ENCODE peak calls at places on chromosomes 2 and 18, in ten cellular contexts. O is DND-41; M is cardiac muscle cell; P is neural progenitor cell; T is SK-N-SH; C is esophagus squamous epithelium; N is CD8-positive, alpha-beta memory T cell; H is IMR-90; D is fibroblast of lung; V is ovary. G is an unnamed sample.

GRCh38 chr2:230660294-230661060 is 52.2 kb upstream of the CAB39 start:
- DNase-seq in M (no peak), C (peak; percentile 15), T (no peak), H (no peak), V (no peak), P (no peak), D (no peak), O (peak; percentile 48), N (no peak), G (peak; percentile 50)

GRCh38 chr2:65465857-65466256 is 33.5 kb upstream of the SPRED2 start:
- DNase-seq in D (peak; percentile 8), O (no peak), M (no peak), P (no peak), C (no peak), V (no peak), T (no peak), H (no peak), N (no peak), G (no peak)

GRCh38 chr18:23043803-23044376 is 91.4 kb upstream of the CABLES1 start:
- DNase-seq in N (no peak), M (no peak), V (no peak), D (no peak), C (no peak), P (no peak), T (no peak), H (no peak), O (no peak), G (no peak)

GRCh38 chr2:180524458-180524857 is 455.9 kb upstream of the UBE2E3 start:
- DNase-seq in V (no peak), T (no peak), D (peak; percentile 27), H (peak; percentile 29), C (no peak), O (no peak), N (no peak), P (peak; percentile 35), M (no peak), G (no peak)

GRCh38 chr18:22566703-22567420 is 149.1 kb upstream of the CTAGE1 start:
- DNase-seq in H (no peak), N (no peak), T (peak; percentile 44), D (no peak), C (no peak), O (no peak), P (no peak), V (no peak), M (no peak), G (no peak)

GRCh38 chr2:105391763-105392662 is 6.8 kb downstream of the FHL2 start:
- DNase-seq in V (peak; percentile 12), H (no peak), O (no peak), P (no peak), C (no peak), N (no peak), D (no peak), T (no peak), M (no peak), G (no peak)

GRCh38 chr2:23926289-23926749 is 604 bp downstream of the ATAD2B start:
- DNase-seq in P (peak; percentile 74), N (no peak), O (no peak), D (no peak), T (peak; percentile 84), V (peak; percentile 33), C (no peak), M (peak; percentile 61), H (no peak), G (no peak)

GRCh38 chr2:105179469-105180372 is 61.8 kb upstream of the GPR45 start:
- DNase-seq in C (no peak), O (no peak), N (no peak), P (peak; percentile 53), H (peak; percentile 71), D (peak; percentile 60), M (peak; percentile 45), V (no peak), T (peak; percentile 28), G (no peak)

GRCh38 chr2:188403676-188404075 is 112.0 kb downstream of the GULP1 start:
- DNase-seq in M (no peak), O (no peak), P (no peak), H (peak; percentile 66), V (no peak), T (no peak), D (peak; percentile 6), N (no peak), C (no peak), G (no peak)

GRCh38 chr2:62527478-62528210 is 21.6 kb upstream of the TMEM17 start:
- DNase-seq in D (peak; percentile 21), M (no peak), P (no peak), V (no peak), N (no peak), H (no peak), T (no peak), O (no peak), C (no peak), G (no peak)

GRCh38 chr2:96116879-96117533 is 635 bp upstream of the ADRA2B start:
- DNase-seq in D (no peak), H (peak; percentile 3), M (peak; percentile 87), T (peak; percentile 97), N (peak; percentile 56), V (no peak), O (no peak), C (no peak), P (peak; percentile 88), G (peak; percentile 68)

GRCh38 chr2:68790600-68790999 is 56.0 kb downstream of the ARHGAP25 start:
- DNase-seq in N (no peak), P (no peak), D (no peak), H (no peak), M (no peak), T (no peak), O (no peak), V (no peak), C (no peak), G (no peak)

GRCh38 chr2:69911985-69912563 is 2.8 kb upstream of the MXD1 start:
- DNase-seq in T (peak; percentile 37), C (no peak), H (peak; percentile 58), O (no peak), V (no peak), P (peak; percentile 73), M (peak; percentile 59), D (peak; percentile 76), N (no peak), G (peak; percentile 65)

GRCh38 chr2:98948956-98949739 is 13.1 kb upstream of the CRACDL start:
- DNase-seq in T (no peak), N (no peak), C (no peak), M (no peak), V (no peak), P (no peak), D (no peak), H (no peak), O (no peak), G (no peak)
- H3K27me3 ChIP-seq in T (no peaks in the 10 kb centered on the region), N (peaks cover 5% of the 10 kb centered on the region), C (no peaks in the 10 kb centered on the region), M (peaks cover 5% of the 10 kb centered on the region), V (no peaks in the 10 kb centered on the region), P (no peaks in the 10 kb centered on the region), D (no peaks in the 10 kb centered on the region), H (peaks cover 5% of the 10 kb centered on the region), O (peaks cover 7% of the 10 kb centered on the region), G (no peaks in the 10 kb centered on the region)

DNA sequence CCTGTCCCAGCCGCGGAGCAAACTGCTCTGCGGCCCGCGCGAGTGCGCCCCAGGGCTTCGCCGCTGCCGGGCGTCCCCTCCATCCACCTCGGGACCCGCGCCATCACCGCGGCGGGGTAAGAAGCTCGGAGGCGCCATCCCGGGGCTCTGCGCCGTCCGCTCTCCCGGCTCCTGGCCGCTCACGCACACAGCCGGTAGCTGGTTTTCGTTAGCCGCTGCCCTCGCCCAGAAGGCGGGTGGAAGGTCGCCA is 905 bp upstream of the GDF7 start:
- DNase-seq in D (no peak), M (no peak), H (no peak), O (no peak), V (no peak), T (peak; percentile 81), N (no peak), C (no peak), P (no peak), G (no peak)
- H3K4me3 ChIP-seq in D (no peak overlapping the region), M (peak overlapping the region; percentile 55), H (no peak overlapping the region), O (no peak overlapping the region), V (peak overlapping the region; percentile 43), T (peak overlapping the region; percentile 37), N (peak overlapping the region; percentile 39), C (peak overlapping the region; percentile 71), P (peak overlapping the region; percentile 50), G (no peak overlapping the region)

DNA sequence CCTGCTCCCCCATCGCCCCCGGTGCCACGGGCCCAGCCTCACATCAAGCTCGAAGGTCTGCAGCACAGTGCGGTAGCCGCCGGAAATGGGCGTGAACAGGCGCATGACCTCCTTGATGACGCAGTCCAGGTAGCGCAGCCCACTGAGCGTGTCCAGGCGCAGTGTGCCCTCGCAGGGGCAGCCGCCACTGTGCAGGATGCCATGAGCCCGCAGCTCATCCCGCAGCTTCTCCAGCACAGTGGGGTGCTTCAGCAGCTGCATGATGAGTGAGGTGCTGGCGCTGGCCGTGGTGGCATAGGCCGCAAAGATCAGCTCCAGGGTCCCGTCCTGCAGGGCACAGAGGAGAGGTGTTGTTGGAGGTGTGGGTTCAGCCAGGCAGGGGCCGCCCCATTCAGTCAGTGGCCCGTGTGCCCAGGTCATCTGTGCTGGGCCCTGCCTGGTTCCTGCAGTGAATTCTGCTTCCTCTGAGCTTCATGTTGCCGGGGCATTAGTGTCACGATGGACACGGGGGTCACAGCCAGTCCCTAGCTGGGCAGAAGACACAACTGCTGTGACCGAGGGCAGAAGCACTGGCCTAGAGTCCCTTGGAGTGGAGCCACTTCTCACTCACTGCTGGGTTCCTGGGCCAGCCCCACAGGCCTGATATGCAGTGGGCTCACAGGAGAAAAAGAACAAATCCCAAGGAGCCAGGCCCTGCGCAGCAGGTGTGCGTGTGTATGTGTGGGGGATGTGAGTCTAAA is 14.5 kb downstream of the CYP26B1 start:
- DNase-seq in V (peak; percentile 1), O (no peak), D (no peak), H (no peak), N (no peak), P (no peak), M (no peak), C (no peak), T (peak; percentile 15), G (no peak)
- H3K4me1 ChIP-seq in V (peaks cover 2% of the 10 kb centered on the region), O (no peaks in the 10 kb centered on the region), D (no peaks in the 10 kb centered on the region), H (peaks cover 1% of the 10 kb centered on the region), N (no peaks in the 10 kb centered on the region), P (peaks cover 44% of the 10 kb centered on the region), M (no peaks in the 10 kb centered on the region), C (peaks cover 36% of the 10 kb centered on the region), T (no peaks in the 10 kb centered on the region), G (no peaks in the 10 kb centered on the region)

GRCh38 chr2:119114266-119114665 is 44.3 kb downstream of the C1QL2 start:
- DNase-seq in V (no peak), D (no peak), H (no peak), C (no peak), T (no peak), P (no peak), O (no peak), N (no peak), M (no peak), G (no peak)

GRCh38 chr2:119111115-119111975 is 47.2 kb downstream of the C1QL2 start:
- DNase-seq in D (no peak), P (no peak), C (no peak), V (no peak), T (no peak), O (no peak), H (no peak), N (no peak), M (no peak), G (no peak)

GRCh38 chr2:119112230-119112629 is 46.3 kb downstream of the C1QL2 start:
- DNase-seq in P (no peak), N (no peak), D (no peak), M (no peak), O (no peak), V (no peak), C (no peak), H (no peak), T (no peak), G (no peak)

GRCh38 chr2:119112770-119113488 is 45.6 kb downstream of the C1QL2 start:
- DNase-seq in D (no peak), O (no peak), V (no peak), N (no peak), H (no peak), T (no peak), M (no peak), C (no peak), P (no peak), G (no peak)

GRCh38 chr2:119113489-119113770 is 45.1 kb downstream of the C1QL2 start:
- DNase-seq in H (no peak), T (no peak), O (no peak), N (no peak), V (no peak), M (no peak), D (no peak), P (no peak), C (no peak), G (no peak)
- H3K27me3 ChIP-seq in H (no peaks in the 10 kb centered on the region), T (no peaks in the 10 kb centered on the region), O (peaks cover 2% of the 10 kb centered on the region), N (no peaks in the 10 kb centered on the region), V (no peaks in the 10 kb centered on the region), M (peaks cover 15% of the 10 kb centered on the region), D (no peaks in the 10 kb centered on the region), P (no peaks in the 10 kb centered on the region), C (no peaks in the 10 kb centered on the region), G (no peaks in the 10 kb centered on the region)